ENCODE peak calls at places on chromosomes 2 and 18, in four cellular contexts. F, L, O and R are unnamed samples.

GRCh38 chr2:10497797-10498251 is 49.7 kb upstream of the ODC1 start:
- DNase-seq in F (no peak), L (peak; percentile 87), O (peak; percentile 60), R (no peak)

GRCh38 chr2:27735263-27735904 is 36.1 kb upstream of the MRPL33 start:
- DNase-seq in F (no peak), L (peak; percentile 42), O (peak; percentile 68), R (no peak)

GRCh38 chr2:217918220-217919024 is 84.4 kb downstream of the TNS1 start:
- DNase-seq in F (no peak), L (no peak), O (no peak), R (no peak)

GRCh38 chr2:85888020-85888744 is 608 bp downstream of the ST3GAL5 start:
- DNase-seq in F (peak; percentile 40), L (peak; percentile 34), O (peak; percentile 42), R (no peak)

GRCh38 chr2:234705108-234705507 is 208.2 kb upstream of the ARL4C start:
- DNase-seq in F (no peak), L (no peak), O (peak; percentile 37), R (no peak)

GRCh38 chr2:119231975-119232665 is 8.5 kb downstream of the STEAP3 start:
- DNase-seq in F (no peak), L (no peak), O (peak; percentile 21), R (no peak)

GRCh38 chr18:11899063-11899462 is 9.1 kb downstream of the MPPE1 start:
- DNase-seq in F (no peak), L (no peak), O (no peak), R (no peak)

GRCh38 chr2:19225931-19226330 is 132.5 kb downstream of the OSR1 start:
- DNase-seq in F (no peak), L (no peak), O (no peak), R (no peak)

GRCh38 chr2:42809131-42809875 is 16.9 kb upstream of the HAAO start:
- DNase-seq in F (peak; percentile 29), L (peak; percentile 32), O (no peak), R (no peak)

GRCh38 chr2:160614391-160614790 is 120.8 kb upstream of the RBMS1 start:
- DNase-seq in F (no peak), L (no peak), O (peak; percentile 34), R (no peak)

GRCh38 chr2:85414761-85415498 is 3.6 kb upstream of the SH2D6 start:
- DNase-seq in F (no peak), L (no peak), O (no peak), R (no peak)

GRCh38 chr2:218444692-218445357 is 25.9 kb downstream of the VIL1 start:
- DNase-seq in F (no peak), L (no peak), O (no peak), R (no peak)

GRCh38 chr2:74255660-74256228 is 57.3 kb downstream of the MTHFD2 start:
- DNase-seq in F (no peak), L (no peak), O (no peak), R (no peak)

GRCh38 chr2:214566457-214566856 is 155.6 kb downstream of the VWC2L start:
- DNase-seq in F (no peak), L (no peak), O (no peak), R (no peak)

GRCh38 chr2:201909961-201910361 is 103.6 kb downstream of the CDK15 start:
- DNase-seq in F (peak; percentile 34), L (no peak), O (peak; percentile 61), R (no peak)

GRCh38 chr2:133240505-133241230 is 327.6 kb downstream of the NCKAP5 start:
- DNase-seq in F (no peak), L (no peak), O (peak; percentile 7), R (no peak)
- H3K4me3 ChIP-seq in F (no peak overlapping the region), L (no peak overlapping the region), O (peak overlapping the region; percentile 32), R (peak overlapping the region; percentile 40)

GRCh38 chr18:79472176-79472575 is 76.4 kb downstream of the NFATC1 start:
- DNase-seq in F (no peak), L (no peak), O (no peak), R (no peak)
- TF ChIP-seq CTCF in F (no peak), L (no peak), O (no peak), R (no peak)

DNA sequence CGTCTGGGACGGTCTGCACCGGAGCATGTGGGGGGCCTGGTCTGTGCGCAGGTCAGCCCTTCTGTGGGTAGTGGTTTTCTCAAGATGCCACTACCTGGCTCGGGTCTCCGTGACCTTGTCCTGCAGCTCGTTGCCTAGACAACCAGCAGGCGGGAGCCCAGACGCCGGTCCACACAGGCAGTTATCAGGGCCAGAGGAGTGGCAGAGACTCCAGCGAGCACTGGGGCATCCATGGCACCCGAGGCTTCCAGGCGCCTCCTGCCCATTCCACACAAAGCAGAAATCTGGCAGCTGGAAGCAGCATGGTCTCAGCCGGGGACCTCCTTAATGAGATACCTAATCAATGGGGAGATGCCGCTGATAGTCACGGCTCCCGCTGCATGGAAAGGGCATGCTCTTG is 156.1 kb downstream of the FAM210A start:
- DNase-seq in F (no peak), L (no peak), O (no peak), R (no peak)
- H3K4me3 ChIP-seq in F (no peak overlapping the region), L (no peak overlapping the region), O (no peak overlapping the region), R (no peak overlapping the region)

GRCh38 chr2:222707102-222707688 is 35.7 kb downstream of the MOGAT1 start:
- DNase-seq in F (no peak), L (no peak), O (no peak), R (no peak)

GRCh38 chr2:222709191-222709891 is 37.9 kb downstream of the MOGAT1 start:
- DNase-seq in F (peak; percentile 53), L (peak; percentile 77), O (peak; percentile 98), R (peak; percentile 95)

GRCh38 chr2:222706616-222707015 is 35.2 kb downstream of the MOGAT1 start:
- DNase-seq in F (no peak), L (no peak), O (no peak), R (no peak)

GRCh38 chr2:222707689-222708273 is 36.3 kb downstream of the MOGAT1 start:
- DNase-seq in F (no peak), L (no peak), O (peak; percentile 18), R (peak; percentile 77)

DNA sequence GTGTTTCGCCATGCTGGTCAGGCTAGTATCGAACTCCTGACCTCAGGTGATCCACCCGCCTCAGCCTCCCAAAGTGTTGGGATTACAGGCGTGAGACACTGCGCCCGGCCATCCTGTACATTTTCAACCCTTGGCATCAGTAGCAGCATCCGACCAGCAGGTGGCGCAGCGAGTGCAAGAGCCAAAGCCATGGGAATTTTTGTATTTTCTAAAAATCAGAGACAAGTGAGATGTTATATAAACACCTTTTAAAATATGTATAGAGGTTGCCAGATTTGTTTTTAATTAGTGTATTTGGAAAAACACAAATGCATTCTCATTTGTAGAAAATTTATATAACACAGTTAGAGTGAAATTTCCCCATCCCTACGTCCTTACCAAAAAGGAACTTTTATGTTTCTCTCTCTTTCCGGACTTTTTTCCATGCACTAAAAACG is 36.8 kb downstream of the MOGAT1 start:
- DNase-seq in F (peak; percentile 76), L (peak; percentile 61), O (peak; percentile 80), R (no peak)
- TF ChIP-seq CTCF in F (peak; percentile 96), L (peak; percentile 96), O (peak; percentile 95), R (peak; percentile 83)

GRCh38 chr2:231785413-231785812 is 832 bp upstream of the COPS7B start:
- DNase-seq in F (no peak), L (no peak), O (no peak), R (no peak)
- H3K4me3 ChIP-seq in F (peak overlapping the region; percentile 99), L (peak overlapping the region; percentile 90), O (peak overlapping the region; percentile 99), R (no peak overlapping the region)

GRCh38 chr2:2870106-2870505 is 507.5 kb downstream of the EIPR1 start:
- DNase-seq in F (no peak), L (no peak), O (no peak), R (no peak)
- TF ChIP-seq CTCF in F (no peak), L (no peak), O (no peak), R (no peak)

DNA sequence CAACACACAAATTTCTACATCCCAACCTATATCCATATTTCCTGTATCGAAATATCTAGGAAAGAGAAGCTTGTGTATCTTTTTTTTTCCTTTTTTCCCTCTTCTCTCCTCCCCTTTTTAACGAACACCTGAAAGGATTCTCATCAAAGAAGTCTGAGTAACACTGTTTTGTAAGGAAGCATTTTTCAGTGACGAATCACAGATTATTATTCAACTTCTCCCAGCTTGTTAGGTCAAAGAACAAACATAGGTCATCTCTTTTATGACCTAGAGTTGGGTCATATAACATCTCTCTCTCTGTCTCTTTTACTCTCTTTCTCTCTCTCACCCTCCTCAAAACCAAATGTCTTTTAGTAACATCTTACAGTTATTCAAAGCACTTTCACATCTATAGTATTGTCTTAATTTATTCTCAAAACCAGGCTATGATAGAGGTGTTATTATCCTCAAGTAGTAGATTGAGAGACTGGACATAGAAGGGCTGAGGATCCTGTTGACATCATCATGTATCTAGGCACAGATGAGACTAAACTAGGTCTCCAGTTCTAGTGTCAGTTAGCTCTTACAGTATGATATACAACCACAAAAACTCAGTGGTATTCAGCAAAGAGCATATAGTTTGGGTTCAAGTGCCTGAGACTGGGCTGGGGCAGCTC is 80.1 kb upstream of the SPOPL start:
- DNase-seq in F (no peak), L (no peak), O (peak; percentile 41), R (no peak)
- H3K4me3 ChIP-seq in F (no peak overlapping the region), L (no peak overlapping the region), O (no peak overlapping the region), R (no peak overlapping the region)

GRCh38 chr2:128736046-128736688 is 417.5 kb upstream of the HS6ST1 start:
- DNase-seq in F (no peak), L (no peak), O (no peak), R (no peak)

GRCh38 chr2:128735296-128735960 is 416.8 kb upstream of the HS6ST1 start:
- DNase-seq in F (no peak), L (no peak), O (no peak), R (no peak)

GRCh38 chr2:128732976-128733431 is 414.3 kb upstream of the HS6ST1 start:
- DNase-seq in F (no peak), L (peak; percentile 41), O (peak; percentile 79), R (peak; percentile 76)

GRCh38 chr2:128733450-128733849 is 414.8 kb upstream of the HS6ST1 start:
- DNase-seq in F (no peak), L (no peak), O (no peak), R (no peak)

GRCh38 chr2:128734521-128735295 is 416.0 kb upstream of the HS6ST1 start:
- DNase-seq in F (peak; percentile 65), L (no peak), O (no peak), R (no peak)
- TF ChIP-seq CTCF in F (peak; percentile 55), L (no peak), O (no peak), R (no peak)

GRCh38 chr2:176637134-176637496 is 367.9 kb downstream of the MTX2 start:
- DNase-seq in F (no peak), L (no peak), O (no peak), R (no peak)
- H3K4me3 ChIP-seq in F (no peak overlapping the region), L (peak overlapping the region; percentile 70), O (peak overlapping the region; percentile 68), R (peak overlapping the region; percentile 66)

GRCh38 chr2:88690591-88691338 is 708 bp upstream of the RPIA start:
- DNase-seq in F (peak; percentile 69), L (peak; percentile 37), O (no peak), R (no peak)
- TF ChIP-seq CTCF in F (peak; percentile 36), L (no peak), O (peak; percentile 30), R (no peak)